ENCODE peak calls at places on chromosome 21, in eight cellular contexts. M is SK-MEL-5; U is adipocyte; X is right atrium auricular region; E is T follicular helper cell; R is activated CD4-positive, alpha-beta T cell treated with anti-CD3 and anti-CD28 coated beads, Interleukin-2, amount 10 ng/mL, durations not matched to agents 7 days and 5 days; G is neuronal stem cell; Y is heart left ventricle. C is an unnamed sample.

GRCh38 chr21:31489014-31489413 is 145.0 kb upstream of the TIAM1 start:
- DNase-seq in M (no peak), U (no peak), X (no peak), E (no peak), R (no peak), G (no peak), Y (no peak), C (no peak)

GRCh38 chr21:37799193-37800121 is 116.8 kb downstream of the KCNJ6 start:
- DNase-seq in M (no peak), U (peak), X (no peak), E (no peak), R (no peak), G (no peak), Y (no peak), C (no peak)

GRCh38 chr21:38952890-38953289 is 147.2 kb downstream of the ETS2 start:
- DNase-seq in M (no peak), U (no peak), X (no peak), E (no peak), R (no peak), G (no peak), Y (no peak), C (no peak)

GRCh38 chr21:26958792-26959191 is 8.1 kb downstream of the ADAMTS5 start:
- DNase-seq in M (peak), U (no peak), X (no peak), E (no peak), R (no peak), G (no peak), Y (peak), C (no peak)

GRCh38 chr21:46161180-46161799 is 5.9 kb upstream of the FTCD start:
- DNase-seq in M (no peak), U (no peak), X (no peak), E (no peak), R (no peak), G (no peak), Y (peak), C (no peak)

GRCh38 chr21:32360401-32360981 is 32.3 kb downstream of the URB1 start:
- DNase-seq in M (no peak), U (no peak), X (no peak), E (no peak), R (no peak), G (no peak), Y (no peak), C (no peak)

GRCh38 chr21:46208761-46209721 is 19.5 kb downstream of the LSS start:
- DNase-seq in M (no peak), U (no peak), X (no peak), E (no peak), R (no peak), G (no peak), Y (no peak), C (no peak)

GRCh38 chr21:31878831-31879230 is 6.0 kb downstream of the HUNK start:
- DNase-seq in M (no peak), U (no peak), X (no peak), E (no peak), R (no peak), G (no peak), Y (no peak), C (no peak)

GRCh38 chr21:33299181-33299752 is 25.5 kb upstream of the IFNAR1 start:
- DNase-seq in M (no peak), U (no peak), X (no peak), E (peak), R (peak), G (no peak), Y (no peak), C (no peak)

GRCh38 chr21:44593598-44594405 is 1.5 kb upstream of the KRTAP10-6 start:
- DNase-seq in M (no peak), U (peak), X (peak), E (no peak), R (no peak), G (no peak), Y (no peak), C (no peak)

GRCh38 chr21:32728455-32729237 is 833 bp upstream of the SYNJ1 start:
- DNase-seq in M (no peak), U (no peak), X (no peak), E (no peak), R (no peak), G (no peak), Y (no peak), C (no peak)

GRCh38 chr21:43613755-43614638 is 45.3 kb downstream of the HSF2BP start:
- DNase-seq in M (no peak), U (peak), X (no peak), E (no peak), R (no peak), G (no peak), Y (no peak), C (no peak)

GRCh38 chr21:39136711-39137110 is 46.5 kb downstream of the PSMG1 start:
- DNase-seq in M (no peak), U (peak), X (no peak), E (no peak), R (no peak), G (no peak), Y (no peak), C (no peak)

GRCh38 chr21:39016740-39017315 is 166.4 kb downstream of the PSMG1 start:
- DNase-seq in M (no peak), U (no peak), X (no peak), E (no peak), R (no peak), G (no peak), Y (no peak), C (no peak)

GRCh38 chr21:31124005-31124404 is 85.7 kb upstream of the KRTAP19-8 start:
- DNase-seq in M (no peak), U (no peak), X (no peak), E (no peak), R (no peak), G (peak), Y (peak), C (no peak)

GRCh38 chr21:42525228-42525604 is 11.6 kb downstream of the SLC37A1 start:
- DNase-seq in M (no peak), U (peak), X (no peak), E (no peak), R (no peak), G (no peak), Y (no peak), C (no peak)

GRCh38 chr21:36337099-36337509 is 17.1 kb downstream of the MORC3 start:
- DNase-seq in M (no peak), U (peak), X (no peak), E (no peak), R (no peak), G (no peak), Y (no peak), C (no peak)

GRCh38 chr21:36929622-36930021 is 36.8 kb downstream of the HLCS start:
- DNase-seq in M (peak), U (no peak), X (no peak), E (no peak), R (no peak), G (no peak), Y (no peak), C (no peak)

GRCh38 chr21:38857152-38857825 is 51.6 kb downstream of the ETS2 start:
- DNase-seq in M (no peak), U (no peak), X (no peak), E (no peak), R (no peak), G (no peak), Y (peak), C (no peak)

GRCh38 chr21:38323721-38324591 is 67.2 kb downstream of the KCNJ15 start:
- DNase-seq in M (no peak), U (no peak), X (peak), E (no peak), R (no peak), G (no peak), Y (no peak), C (no peak)

GRCh38 chr21:37393786-37394185 is 27.2 kb downstream of the DYRK1A start:
- DNase-seq in M (no peak), U (no peak), X (no peak), E (no peak), R (no peak), G (no peak), Y (no peak), C (no peak)

GRCh38 chr21:46151989-46152938 is 3.1 kb downstream of the FTCD start:
- DNase-seq in M (no peak), U (no peak), X (peak), E (no peak), R (no peak), G (no peak), Y (peak), C (no peak)

GRCh38 chr21:33541105-33541711 is 709 bp downstream of the GART start:
- DNase-seq in M (peak), U (peak), X (no peak), E (no peak), R (no peak), G (no peak), Y (no peak), C (no peak)

GRCh38 chr21:36425286-36425685 is 40.1 kb downstream of the CHAF1B start:
- DNase-seq in M (no peak), U (no peak), X (no peak), E (no peak), R (no peak), G (no peak), Y (peak), C (no peak)

GRCh38 chr21:31273278-31273677 is 70.8 kb downstream of the TIAM1 start:
- DNase-seq in M (no peak), U (no peak), X (no peak), E (no peak), R (no peak), G (no peak), Y (no peak), C (no peak)

GRCh38 chr21:44773291-44773932 is 28.2 kb downstream of the UBE2G2 start:
- DNase-seq in M (no peak), U (no peak), X (no peak), E (no peak), R (no peak), G (no peak), Y (no peak), C (no peak)

GRCh38 chr21:43269981-43270670 is 101.3 kb downstream of the CRYAA start:
- DNase-seq in M (no peak), U (no peak), X (no peak), E (no peak), R (no peak), G (no peak), Y (no peak), C (no peak)

GRCh38 chr21:24050233-24050632 is 1557.0 kb downstream of the MRPL39 start:
- DNase-seq in M (no peak), U (no peak), X (no peak), E (no peak), R (no peak), G (no peak), Y (no peak), C (no peak)

GRCh38 chr21:33238146-33238545 is 8.4 kb downstream of the IFNAR2 start:
- DNase-seq in M (no peak), U (no peak), X (no peak), E (no peak), R (no peak), G (no peak), Y (no peak), C (no peak)

GRCh38 chr21:44931137-44931500 is 8.7 kb upstream of the SLX9 start:
- DNase-seq in M (no peak), U (peak), X (no peak), E (no peak), R (peak), G (no peak), Y (no peak), C (no peak)

GRCh38 chr21:44914176-44914874 is 6.4 kb downstream of the ITGB2 start:
- DNase-seq in M (no peak), U (no peak), X (no peak), E (no peak), R (peak), G (no peak), Y (peak), C (peak)

GRCh38 chr21:28066051-28066450 is 926.6 kb downstream of the LTN1 start:
- DNase-seq in M (no peak), U (no peak), X (no peak), E (no peak), R (no peak), G (no peak), Y (no peak), C (no peak)

GRCh38 chr21:37268186-37268503 is 1.0 kb upstream of the VPS26C start:
- DNase-seq in M (no peak), U (no peak), X (no peak), E (no peak), R (no peak), G (no peak), Y (no peak), C (no peak)